ENCODE peak calls at places on chromosomes 13 and 19, in five cellular contexts. One of them, this sample, is unnamed.

GRCh38 chr19:48720251-48720612 is 707 bp upstream of the MAMSTR start:
- DNase-seq in uterus: no peak
- DNase-seq in mammary epithelial cell: no peak
- DNase-seq in fibroblast of villous mesenchyme: no peak
- DNase-seq in HepG2: no peak
- DNase-seq in this sample: no peak

GRCh38 chr19:1873524-1874473 is 10.4 kb upstream of the KLF16 start:
- DNase-seq in uterus: peak; percentile 68
- DNase-seq in mammary epithelial cell: no peak
- DNase-seq in fibroblast of villous mesenchyme: no peak
- DNase-seq in HepG2: no peak
- DNase-seq in this sample: peak; percentile 89

GRCh38 chr13:114115191-114115671 is 17.2 kb downstream of the RASA3 start:
- DNase-seq in uterus: peak; percentile 16
- DNase-seq in mammary epithelial cell: peak; percentile 19
- DNase-seq in fibroblast of villous mesenchyme: peak; percentile 95
- DNase-seq in HepG2: peak; percentile 33
- DNase-seq in this sample: peak; percentile 87

GRCh38 chr19:4081441-4082129 is 14.9 kb upstream of the ZBTB7A start:
- DNase-seq in uterus: no peak
- DNase-seq in mammary epithelial cell: no peak
- DNase-seq in fibroblast of villous mesenchyme: no peak
- DNase-seq in HepG2: no peak
- DNase-seq in this sample: no peak

GRCh38 chr13:26961890-26962615 is 201.5 kb upstream of the GPR12 start:
- DNase-seq in uterus: no peak
- DNase-seq in mammary epithelial cell: no peak
- DNase-seq in fibroblast of villous mesenchyme: no peak
- DNase-seq in HepG2: peak; percentile 92
- DNase-seq in this sample: no peak

GRCh38 chr19:1631557-1632100 is 20.8 kb downstream of the TCF3 start:
- DNase-seq in uterus: no peak
- DNase-seq in mammary epithelial cell: no peak
- DNase-seq in fibroblast of villous mesenchyme: no peak
- DNase-seq in HepG2: no peak
- DNase-seq in this sample: no peak

GRCh38 chr19:4889034-4889825 is 13.5 kb downstream of the ARRDC5 start:
- DNase-seq in uterus: no peak
- DNase-seq in mammary epithelial cell: peak; percentile 95
- DNase-seq in fibroblast of villous mesenchyme: peak; percentile 36
- DNase-seq in HepG2: no peak
- DNase-seq in this sample: no peak

GRCh38 chr19:41325947-41326706 is 16.2 kb downstream of the CCDC97 start:
- DNase-seq in uterus: no peak
- DNase-seq in mammary epithelial cell: no peak
- DNase-seq in fibroblast of villous mesenchyme: peak; percentile 84
- DNase-seq in HepG2: peak; percentile 56
- DNase-seq in this sample: no peak

GRCh38 chr19:32868206-32868950 is 1.2 kb downstream of the SLC7A9 start:
- DNase-seq in uterus: no peak
- DNase-seq in mammary epithelial cell: no peak
- DNase-seq in fibroblast of villous mesenchyme: no peak
- DNase-seq in HepG2: no peak
- DNase-seq in this sample: peak; percentile 59

GRCh38 chr13:97113231-97114001 is 108.7 kb upstream of the MBNL2 start:
- DNase-seq in uterus: peak; percentile 37
- DNase-seq in mammary epithelial cell: no peak
- DNase-seq in fibroblast of villous mesenchyme: no peak
- DNase-seq in HepG2: no peak
- DNase-seq in this sample: no peak

GRCh38 chr13:46297338-46297737 is 85.6 kb downstream of the LRRC63 start:
- DNase-seq in uterus: no peak
- DNase-seq in mammary epithelial cell: no peak
- DNase-seq in fibroblast of villous mesenchyme: peak; percentile 44
- DNase-seq in HepG2: no peak
- DNase-seq in this sample: no peak

GRCh38 chr19:38658462-38659306 is 11.2 kb downstream of the ACTN4 start:
- DNase-seq in uterus: no peak
- DNase-seq in mammary epithelial cell: peak; percentile 99
- DNase-seq in fibroblast of villous mesenchyme: peak; percentile 99
- DNase-seq in HepG2: peak; percentile 95
- DNase-seq in this sample: no peak

DNA sequence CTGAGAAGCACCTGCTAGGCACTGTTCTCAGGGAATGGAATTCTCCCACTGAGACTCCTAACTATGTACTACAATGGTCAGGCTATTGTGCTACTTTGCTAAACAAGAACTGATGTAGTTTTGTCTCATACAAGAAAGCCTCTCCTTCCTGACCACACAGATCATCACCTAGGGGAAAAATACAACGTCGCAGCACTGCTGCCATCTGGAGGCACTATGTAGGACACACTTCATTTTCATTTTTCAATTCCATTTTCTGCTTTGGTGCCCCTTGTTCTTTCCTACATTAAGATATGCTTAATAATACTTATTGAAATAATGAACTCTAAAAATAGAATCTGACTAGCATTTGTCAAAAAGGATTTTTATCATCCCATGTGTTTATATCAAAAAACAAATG is 21.1 kb downstream of the PROSER1 start:
- DNase-seq in uterus: no peak
- DNase-seq in mammary epithelial cell: peak; percentile 37
- DNase-seq in fibroblast of villous mesenchyme: peak; percentile 24
- DNase-seq in HepG2: peak; percentile 12
- DNase-seq in this sample: no peak
- TF ChIP-seq CTCF in uterus: no peak
- TF ChIP-seq CTCF in mammary epithelial cell: peak; percentile 68
- TF ChIP-seq CTCF in fibroblast of villous mesenchyme: peak; percentile 46
- TF ChIP-seq CTCF in HepG2: peak; percentile 68
- TF ChIP-seq CTCF in this sample: no peak

GRCh38 chr19:16070366-16070990 is 5.8 kb upstream of the TPM4 start:
- DNase-seq in uterus: no peak
- DNase-seq in mammary epithelial cell: peak; percentile 88
- DNase-seq in fibroblast of villous mesenchyme: no peak
- DNase-seq in HepG2: peak; percentile 84
- DNase-seq in this sample: peak; percentile 86
- TF ChIP-seq CTCF in uterus: no peak
- TF ChIP-seq CTCF in mammary epithelial cell: peak; percentile 9
- TF ChIP-seq CTCF in fibroblast of villous mesenchyme: no peak
- TF ChIP-seq CTCF in HepG2: peak; percentile 45
- TF ChIP-seq CTCF in this sample: no peak

DNA sequence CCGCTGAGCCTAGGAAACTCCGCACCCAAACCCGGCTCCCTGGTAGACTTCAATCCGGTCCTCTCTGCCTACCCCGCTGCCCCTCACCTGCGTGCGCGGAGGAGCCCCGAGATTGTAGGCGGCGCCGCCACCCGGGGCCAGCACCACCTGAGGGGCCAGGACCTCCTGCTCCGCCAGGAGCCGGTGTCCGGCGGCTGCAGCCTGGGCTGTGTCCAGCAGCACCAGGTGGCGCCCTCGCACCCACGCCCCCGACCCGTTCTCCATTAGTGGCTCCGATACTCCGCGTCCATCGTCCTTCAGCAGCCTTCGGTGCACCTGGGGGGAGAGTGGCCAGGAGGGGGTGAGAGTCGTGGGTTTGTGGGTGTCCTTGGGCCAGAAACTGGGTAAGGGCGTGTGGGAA is 18.5 kb downstream of the MAN2B1 start:
- DNase-seq in uterus: peak; percentile 27
- DNase-seq in mammary epithelial cell: no peak
- DNase-seq in fibroblast of villous mesenchyme: no peak
- DNase-seq in HepG2: no peak
- DNase-seq in this sample: no peak
- TF ChIP-seq CTCF in uterus: no peak
- TF ChIP-seq CTCF in mammary epithelial cell: peak; percentile 21
- TF ChIP-seq CTCF in fibroblast of villous mesenchyme: peak; percentile 31
- TF ChIP-seq CTCF in HepG2: peak; percentile 35
- TF ChIP-seq CTCF in this sample: no peak

GRCh38 chr19:7681336-7682174 is 922 bp downstream of the TRAPPC5 start:
- DNase-seq in uterus: peak; percentile 55
- DNase-seq in mammary epithelial cell: peak; percentile 55
- DNase-seq in fibroblast of villous mesenchyme: peak; percentile 78
- DNase-seq in HepG2: peak; percentile 77
- DNase-seq in this sample: peak; percentile 95
- TF ChIP-seq CTCF in uterus: peak; percentile 36
- TF ChIP-seq CTCF in mammary epithelial cell: peak; percentile 79
- TF ChIP-seq CTCF in fibroblast of villous mesenchyme: peak; percentile 67
- TF ChIP-seq CTCF in HepG2: peak; percentile 74
- TF ChIP-seq CTCF in this sample: no peak

GRCh38 chr13:85812282-85812681 is 13.1 kb upstream of the SLITRK6 start:
- DNase-seq in uterus: no peak
- DNase-seq in mammary epithelial cell: no peak
- DNase-seq in fibroblast of villous mesenchyme: no peak
- DNase-seq in HepG2: no peak
- DNase-seq in this sample: no peak

GRCh38 chr13:85819513-85819912 is 20.3 kb upstream of the SLITRK6 start:
- DNase-seq in uterus: no peak
- DNase-seq in mammary epithelial cell: no peak
- DNase-seq in fibroblast of villous mesenchyme: no peak
- DNase-seq in HepG2: no peak
- DNase-seq in this sample: no peak

GRCh38 chr13:85816413-85816812 is 17.2 kb upstream of the SLITRK6 start:
- DNase-seq in uterus: no peak
- DNase-seq in mammary epithelial cell: no peak
- DNase-seq in fibroblast of villous mesenchyme: no peak
- DNase-seq in HepG2: no peak
- DNase-seq in this sample: no peak
- TF ChIP-seq CTCF in uterus: no peak
- TF ChIP-seq CTCF in mammary epithelial cell: peak; percentile 24
- TF ChIP-seq CTCF in fibroblast of villous mesenchyme: no peak
- TF ChIP-seq CTCF in HepG2: no peak
- TF ChIP-seq CTCF in this sample: no peak

This sample was measured in lower leg skin.